ENCODE peak calls at places on chromosomes 4 and X, in four cellular contexts. V is small intestine, X is heart right ventricle, C is ovary. A is an unnamed sample.

GRCh38 chrX:144681501-144681900 is 565.8 kb upstream of the SPANXN1 start:
- DNase-seq in V (no peak), C (no peak), X (no peak), A (no peak)

GRCh38 chr4:149999485-150000074 is 78.7 kb upstream of the DCLK2 start:
- DNase-seq in C (no peak), V (peak; percentile 37), X (peak; percentile 26), A (peak; percentile 8)

GRCh38 chr4:125072269-125072668 is 242.5 kb upstream of the FAT4 start:
- DNase-seq in V (no peak), C (no peak), X (no peak), A (no peak)

GRCh38 chr4:123786955-123787354 is 390.4 kb downstream of the SPRY1 start:
- DNase-seq in X (peak; percentile 42), C (peak; percentile 34), V (peak; percentile 2), A (no peak)

GRCh38 chrX:39559229-39559628 is 538.5 kb downstream of the BCOR start:
- DNase-seq in X (no peak), C (no peak), V (no peak), A (no peak)

GRCh38 chr4:113756005-113756410 is 5.5 kb downstream of the CAMK2D start:
- DNase-seq in X (no peak), C (no peak), V (no peak), A (no peak)

GRCh38 chr4:61507091-61507490 is 307.0 kb downstream of the ADGRL3 start:
- DNase-seq in C (no peak), X (no peak), V (no peak), A (no peak)

GRCh38 chr4:16029329-16029728 is 54.5 kb downstream of the PROM1 start:
- DNase-seq in X (no peak), V (no peak), C (no peak), A (no peak)

GRCh38 chr4:89539374-89539773 is 231.8 kb upstream of the GPRIN3 start:
- DNase-seq in X (no peak), V (peak; percentile 4), C (no peak), A (no peak)

GRCh38 chr4:146407669-146408084 is 114.1 kb downstream of the SLC10A7 start:
- DNase-seq in X (peak; percentile 17), V (peak; percentile 44), C (no peak), A (no peak)

GRCh38 chrX:15909605-15910004 is 55.0 kb upstream of the AP1S2 start:
- DNase-seq in C (no peak), X (no peak), V (no peak), A (no peak)

GRCh38 chr4:825063-825968 is 613 bp downstream of the CPLX1 start:
- DNase-seq in X (no peak), V (no peak), C (no peak), A (no peak)

GRCh38 chr4:85149656-85150055 is 183.2 kb upstream of the WDFY3 start:
- DNase-seq in V (no peak), X (no peak), C (no peak), A (no peak)

GRCh38 chr4:22021116-22021515 is 72.5 kb upstream of the KCNIP4 start:
- DNase-seq in X (no peak), V (no peak), C (no peak), A (no peak)

GRCh38 chr4:4606321-4606720 is 64.5 kb upstream of the STX18 start:
- DNase-seq in V (no peak), X (no peak), C (no peak), A (no peak)

GRCh38 chr4:147928400-147928799 is 196.5 kb downstream of the ARHGAP10 start:
- DNase-seq in V (no peak), C (no peak), X (no peak), A (no peak)

DNA sequence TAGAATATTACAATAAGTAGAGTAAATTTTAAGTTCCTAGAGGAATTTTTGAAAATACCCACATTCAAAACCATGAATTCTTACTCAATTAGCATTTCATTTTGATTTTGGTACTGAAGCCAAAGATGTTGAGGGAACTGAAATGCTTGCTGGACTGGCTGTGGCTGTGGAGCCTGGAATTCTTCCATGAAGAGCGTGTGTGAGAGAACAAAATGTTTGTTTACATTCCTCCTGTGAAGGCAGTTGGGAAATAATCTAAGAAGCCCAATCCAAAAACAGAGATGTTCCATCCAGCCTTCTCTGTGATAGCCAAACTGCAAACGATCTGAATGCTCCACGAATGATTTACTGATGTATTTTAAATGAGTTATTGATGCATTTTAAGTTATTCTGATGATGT is 3.8 kb upstream of the ADH1B start:
- DNase-seq in X (peak; percentile 63), C (peak; percentile 87), V (no peak), A (no peak)
- H3K27ac ChIP-seq in X (peak overlapping the region; percentile 56), C (no peak overlapping the region), V (no peak overlapping the region), A (no peak overlapping the region)

GRCh38 chr4:158347596-158347995 is 137.3 kb downstream of the TMEM144 start:
- DNase-seq in C (no peak), X (no peak), V (no peak), A (no peak)
- H3K27ac ChIP-seq in C (no peak overlapping the region), X (no peak overlapping the region), V (no peak overlapping the region), A (no peak overlapping the region)

DNA sequence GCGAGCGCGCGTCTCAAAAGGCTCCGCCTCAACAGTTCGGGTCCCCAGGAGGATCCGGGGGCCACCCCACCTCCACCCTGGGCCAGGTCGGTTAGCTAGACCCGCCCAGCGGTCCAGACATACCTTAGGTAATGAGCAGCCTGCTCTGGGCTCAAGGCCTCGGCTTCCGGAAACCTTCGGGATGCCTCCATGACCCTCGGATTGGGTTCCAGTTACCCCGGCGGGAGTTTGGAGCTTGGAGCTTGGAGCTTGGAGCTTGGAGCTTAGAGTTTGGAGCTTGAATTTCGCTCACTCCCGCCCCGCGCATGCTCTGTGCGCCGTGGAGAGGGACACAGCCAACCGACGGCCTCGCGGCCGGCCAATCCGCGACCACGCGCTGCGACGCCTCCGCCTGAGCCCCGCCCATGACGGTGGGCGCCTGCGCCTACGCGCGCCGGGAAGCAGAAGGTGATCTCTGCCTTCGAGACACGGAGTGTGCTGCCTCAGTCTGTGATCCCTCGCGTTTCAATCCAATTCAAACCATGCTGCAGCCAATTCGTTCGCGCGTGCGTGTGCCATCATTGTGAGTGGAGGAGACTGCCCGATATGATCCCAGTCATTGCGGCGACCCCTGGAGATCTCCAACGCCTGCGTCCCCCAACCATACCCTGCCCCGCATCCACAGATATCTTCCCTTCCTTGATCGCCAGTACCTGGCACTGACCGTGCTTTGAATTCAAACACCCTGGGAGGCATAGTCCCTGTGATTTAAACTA is at the start of gene ERCC6L:
- DNase-seq in V (peak; percentile 84), C (peak; percentile 83), X (peak; percentile 83), A (peak; percentile 65)
- H3K27ac ChIP-seq in V (no peak within 1 kb of the TSS), C (no peak within 1 kb of the TSS), X (peak within 1 kb of the TSS; percentile 22), A (no peak within 1 kb of the TSS)

GRCh38 chr4:127782025-127782274 is 172 bp upstream of the HSPA4L start:
- DNase-seq in V (peak; percentile 86), C (no peak), X (peak; percentile 82), A (peak; percentile 69)
- H3K27ac ChIP-seq in V (no peak overlapping the region), C (peak overlapping the region; percentile 48), X (peak overlapping the region; percentile 85), A (peak overlapping the region; percentile 73)

GRCh38 chrX:53071064-53071463 is 11.1 kb upstream of the TSPYL2 start:
- DNase-seq in C (no peak), X (no peak), V (no peak), A (no peak)

GRCh38 chrX:53074987-53075386 is 7.2 kb upstream of the TSPYL2 start:
- DNase-seq in C (no peak), X (no peak), V (no peak), A (no peak)

GRCh38 chrX:53072418-53073114 is 9.6 kb upstream of the TSPYL2 start:
- DNase-seq in X (no peak), C (no peak), V (no peak), A (no peak)

GRCh38 chrX:53073115-53073581 is 9.0 kb upstream of the TSPYL2 start:
- DNase-seq in X (no peak), V (no peak), C (no peak), A (no peak)

GRCh38 chrX:53071604-53072417 is 10.4 kb upstream of the TSPYL2 start:
- DNase-seq in X (peak; percentile 46), C (peak; percentile 75), V (peak; percentile 83), A (peak; percentile 20)
- H3K27ac ChIP-seq in X (no peak overlapping the region), C (peak overlapping the region; percentile 91), V (no peak overlapping the region), A (peak overlapping the region; percentile 66)

GRCh38 chrX:120125444-120125843 is 9.7 kb upstream of the RHOXF1 start:
- DNase-seq in V (peak; percentile 8), X (peak; percentile 11), C (peak; percentile 52), A (no peak)

GRCh38 chrX:120115438-120115963 is at the start of gene RHOXF1:
- DNase-seq in C (no peak), V (no peak), X (no peak), A (no peak)

GRCh38 chrX:120120223-120120622 is 4.5 kb upstream of the RHOXF1 start:
- DNase-seq in V (no peak), C (no peak), X (no peak), A (no peak)
- H3K27ac ChIP-seq in V (no peak overlapping the region), C (no peak overlapping the region), X (no peak overlapping the region), A (no peak overlapping the region)

GRCh38 chr4:122688529-122688928 is 44.0 kb upstream of the BBS12 start:
- DNase-seq in C (no peak), X (no peak), V (no peak), A (no peak)

GRCh38 chr4:122687450-122688121 is 44.9 kb upstream of the BBS12 start:
- DNase-seq in V (no peak), C (no peak), X (peak; percentile 11), A (no peak)

GRCh38 chr4:122681568-122681967 is 50.9 kb upstream of the BBS12 start:
- DNase-seq in C (no peak), V (no peak), X (no peak), A (no peak)

GRCh38 chr4:122689972-122690371 is 42.5 kb upstream of the BBS12 start:
- DNase-seq in X (no peak), V (no peak), C (no peak), A (no peak)

DNA sequence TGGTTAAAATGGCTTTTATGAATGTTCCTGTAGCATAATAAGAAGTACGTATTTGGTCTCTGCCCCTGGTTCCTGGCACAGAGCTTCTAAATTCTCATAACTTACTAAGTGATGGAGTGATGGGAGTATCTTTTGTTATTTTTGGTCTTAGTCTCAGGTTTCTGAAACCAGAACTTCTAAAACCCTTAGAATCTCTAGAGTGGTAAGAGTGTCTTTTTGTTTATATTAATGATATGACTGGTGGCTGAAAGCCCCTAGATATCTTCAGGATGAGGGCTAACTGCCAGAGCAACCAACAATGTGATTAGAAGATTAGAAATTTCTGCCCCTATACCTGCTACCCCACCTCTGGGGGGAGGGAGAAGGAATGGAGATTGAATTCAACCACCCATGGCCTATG is 45.8 kb upstream of the BBS12 start:
- DNase-seq in C (no peak), X (no peak), V (no peak), A (no peak)
- H3K27ac ChIP-seq in C (no peak overlapping the region), X (no peak overlapping the region), V (no peak overlapping the region), A (no peak overlapping the region)

GRCh38 chr4:128384091-128384520 is 96.5 kb upstream of the PGRMC2 start:
- DNase-seq in X (no peak), C (no peak), V (no peak), A (no peak)
- H3K27ac ChIP-seq in X (no peak overlapping the region), C (no peak overlapping the region), V (no peak overlapping the region), A (no peak overlapping the region)

GRCh38 chr4:145176641-145177432 is 3.6 kb downstream of the OTUD4 start:
- DNase-seq in V (peak; percentile 19), C (no peak), X (no peak), A (no peak)
- H3K27ac ChIP-seq in V (peak overlapping the region; percentile 83), C (peak overlapping the region; percentile 36), X (peak overlapping the region; percentile 97), A (no peak overlapping the region)

DNA sequence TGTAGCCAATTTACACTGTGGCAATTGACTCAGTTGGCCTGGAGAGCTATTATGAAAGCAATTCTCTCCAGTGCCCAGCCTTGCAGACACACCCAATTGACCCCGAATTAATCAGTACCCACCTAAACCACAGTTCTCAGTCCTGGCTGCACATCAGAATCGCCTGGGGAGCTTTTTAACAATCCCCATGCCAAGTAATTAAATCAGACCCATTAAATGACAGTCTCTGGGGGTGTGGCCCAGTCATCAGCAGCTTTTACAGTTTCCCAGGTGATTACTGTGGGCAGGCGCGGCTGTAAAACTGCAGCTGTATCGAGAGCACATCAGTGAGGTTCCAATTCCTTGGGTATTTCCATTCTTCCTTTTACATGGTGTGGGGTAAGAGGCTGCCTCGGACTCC is 460.9 kb upstream of the FAT1 start:
- DNase-seq in V (peak; percentile 51), X (no peak), C (no peak), A (no peak)
- H3K27ac ChIP-seq in V (no peak overlapping the region), X (no peak overlapping the region), C (no peak overlapping the region), A (no peak overlapping the region)

A was measured in substantia nigra.